ENCODE peak calls at places on chromosomes 13 and 19, in eight cellular contexts. D, P, S, I, G, W, K and Y are unnamed samples.
A peak's percentile ranks its signal among the peaks of the same experiment; 100 is the strongest.

GRCh38 chr19:37803250-37803854 is 24.0 kb upstream of the ZNF573 start:
- DNase-seq in D (no peak), P (no peak), S (peak; percentile 24), I (no peak), G (no peak), W (no peak), K (no peak), Y (no peak)

GRCh38 chr13:21526707-21527454 is 67.8 kb upstream of the ZDHHC20 start:
- DNase-seq in D (no peak), P (no peak), S (no peak), I (no peak), G (no peak), W (no peak), K (no peak), Y (no peak)

GRCh38 chr13:26045123-26045522 is 6.7 kb downstream of the SHISA2 start:
- DNase-seq in D (no peak), P (no peak), S (no peak), I (no peak), G (no peak), W (no peak), K (no peak), Y (no peak)

GRCh38 chr19:41350735-41351338 is 2.9 kb downstream of the TGFB1 start:
- DNase-seq in D (no peak), P (no peak), S (no peak), I (no peak), G (no peak), W (no peak), K (no peak), Y (no peak)

GRCh38 chr19:5694952-5695648 is 5.0 kb downstream of the RPL36 start:
- DNase-seq in D (no peak), P (no peak), S (no peak), I (no peak), G (no peak), W (no peak), K (no peak), Y (no peak)

GRCh38 chr13:100707818-100708740 is 33.5 kb upstream of the TMTC4 start:
- DNase-seq in D (no peak), P (no peak), S (no peak), I (no peak), G (no peak), W (no peak), K (no peak), Y (no peak)

GRCh38 chr13:50448535-50448981 is 394.9 kb downstream of the DLEU7 start:
- DNase-seq in D (no peak), P (no peak), S (no peak), I (no peak), G (no peak), W (no peak), K (no peak), Y (no peak)

GRCh38 chr13:20566424-20566916 is 487 bp upstream of the IFT88 start:
- DNase-seq in D (peak; percentile 65), P (peak; percentile 77), S (peak; percentile 76), I (no peak), G (no peak), W (no peak), K (peak; percentile 86), Y (peak; percentile 39)

GRCh38 chr13:20553309-20553708 is 13.6 kb upstream of the IFT88 start:
- DNase-seq in D (no peak), P (no peak), S (no peak), I (no peak), G (no peak), W (no peak), K (no peak), Y (no peak)

GRCh38 chr19:38037151-38037611 is 130.2 kb downstream of the SIPA1L3 start:
- DNase-seq in D (no peak), P (no peak), S (no peak), I (no peak), G (no peak), W (peak; percentile 69), K (no peak), Y (no peak)

GRCh38 chr19:5624154-5624663 is 1.3 kb downstream of the SAFB start:
- DNase-seq in D (peak; percentile 54), P (peak; percentile 66), S (no peak), I (peak; percentile 20), G (peak; percentile 23), W (peak; percentile 75), K (peak; percentile 90), Y (peak; percentile 46)

GRCh38 chr19:16381756-16382401 is 57.3 kb downstream of the KLF2 start:
- DNase-seq in D (peak; percentile 81), P (peak; percentile 78), S (no peak), I (peak; percentile 90), G (peak; percentile 82), W (peak; percentile 49), K (peak; percentile 98), Y (no peak)

GRCh38 chr13:105642511-105642958 is 892.9 kb downstream of the EFNB2 start:
- DNase-seq in D (no peak), P (no peak), S (peak; percentile 64), I (no peak), G (no peak), W (no peak), K (no peak), Y (no peak)

GRCh38 chr13:53848546-53848945 is 819.9 kb downstream of the OLFM4 start:
- DNase-seq in D (no peak), P (no peak), S (no peak), I (no peak), G (no peak), W (no peak), K (no peak), Y (no peak)

GRCh38 chr19:30879225-30879624 is 470.0 kb downstream of the TSHZ3 start:
- DNase-seq in D (no peak), P (no peak), S (no peak), I (no peak), G (no peak), W (no peak), K (peak; percentile 40), Y (no peak)

GRCh38 chr19:45767410-45767880 is 1.6 kb downstream of the SIX5 start:
- DNase-seq in D (peak; percentile 88), P (no peak), S (peak; percentile 74), I (peak; percentile 86), G (peak; percentile 81), W (peak; percentile 86), K (peak; percentile 95), Y (peak; percentile 83)

GRCh38 chr19:54208784-54209057 is 8.1 kb downstream of the RPS9 start:
- DNase-seq in D (no peak), P (no peak), S (peak; percentile 47), I (no peak), G (no peak), W (peak; percentile 36), K (no peak), Y (no peak)

GRCh38 chr19:10132848-10133350 is 13.2 kb upstream of the EIF3G start:
- DNase-seq in D (no peak), P (no peak), S (no peak), I (no peak), G (no peak), W (no peak), K (no peak), Y (no peak)

GRCh38 chr19:41089955-41090354 is 1.7 kb downstream of the CYP2A13 start:
- DNase-seq in D (no peak), P (no peak), S (peak; percentile 25), I (no peak), G (no peak), W (no peak), K (no peak), Y (no peak)

GRCh38 chr19:17706750-17707181 is 12.5 kb upstream of the MAP1S start:
- DNase-seq in D (no peak), P (no peak), S (peak; percentile 43), I (no peak), G (no peak), W (no peak), K (no peak), Y (no peak)

GRCh38 chr13:77511552-77511951 is 24.0 kb upstream of the SCEL start:
- DNase-seq in D (no peak), P (no peak), S (peak; percentile 13), I (no peak), G (no peak), W (no peak), K (no peak), Y (no peak)

DNA sequence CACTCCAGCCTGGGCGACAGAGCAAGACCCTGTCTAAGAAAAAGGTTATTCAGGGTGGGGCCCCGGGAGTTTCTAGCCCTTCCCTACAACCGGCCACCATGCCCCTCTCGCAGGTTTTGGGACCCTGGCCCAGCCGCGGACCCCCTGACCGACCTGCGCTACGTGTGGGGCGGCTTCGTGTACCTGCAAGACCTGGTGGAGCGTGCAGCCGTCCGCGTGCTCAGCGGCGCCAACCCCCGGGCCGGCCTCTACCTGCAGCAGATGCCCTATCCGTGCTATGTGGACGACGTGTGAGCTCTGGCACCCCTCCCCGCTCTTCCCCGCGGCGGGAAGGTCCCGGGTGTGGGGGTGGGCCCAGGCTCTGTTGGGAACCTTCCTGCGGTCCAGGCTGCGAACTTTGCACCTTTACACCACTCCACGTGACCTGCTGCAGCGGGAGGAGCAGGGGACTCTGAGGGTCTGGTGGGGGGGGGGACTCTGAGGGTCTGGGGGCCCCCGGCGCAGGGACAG is 6.3 kb downstream of the ABCA7 start:
- DNase-seq in D (no peak), P (no peak), S (no peak), I (no peak), G (no peak), W (no peak), K (no peak), Y (no peak)
- TF ChIP-seq POLR2A in D (no peak), P (no peak), S (no peak), I (no peak), G (no peak), W (no peak), K (no peak), Y (no peak)

GRCh38 chr19:35757231-35757748 is 461 bp upstream of the HSPB6 start:
- DNase-seq in D (peak; percentile 98), P (peak; percentile 87), S (no peak), I (peak; percentile 91), G (peak; percentile 84), W (peak; percentile 69), K (peak; percentile 95), Y (no peak)
- H3K4me3 ChIP-seq in D (peak overlapping the region; percentile 37), P (peak overlapping the region; percentile 87), S (peak overlapping the region; percentile 71), I (peak overlapping the region; percentile 70), G (peak overlapping the region; percentile 94), W (no peak overlapping the region), K (peak overlapping the region; percentile 2), Y (peak overlapping the region; percentile 69)

DNA sequence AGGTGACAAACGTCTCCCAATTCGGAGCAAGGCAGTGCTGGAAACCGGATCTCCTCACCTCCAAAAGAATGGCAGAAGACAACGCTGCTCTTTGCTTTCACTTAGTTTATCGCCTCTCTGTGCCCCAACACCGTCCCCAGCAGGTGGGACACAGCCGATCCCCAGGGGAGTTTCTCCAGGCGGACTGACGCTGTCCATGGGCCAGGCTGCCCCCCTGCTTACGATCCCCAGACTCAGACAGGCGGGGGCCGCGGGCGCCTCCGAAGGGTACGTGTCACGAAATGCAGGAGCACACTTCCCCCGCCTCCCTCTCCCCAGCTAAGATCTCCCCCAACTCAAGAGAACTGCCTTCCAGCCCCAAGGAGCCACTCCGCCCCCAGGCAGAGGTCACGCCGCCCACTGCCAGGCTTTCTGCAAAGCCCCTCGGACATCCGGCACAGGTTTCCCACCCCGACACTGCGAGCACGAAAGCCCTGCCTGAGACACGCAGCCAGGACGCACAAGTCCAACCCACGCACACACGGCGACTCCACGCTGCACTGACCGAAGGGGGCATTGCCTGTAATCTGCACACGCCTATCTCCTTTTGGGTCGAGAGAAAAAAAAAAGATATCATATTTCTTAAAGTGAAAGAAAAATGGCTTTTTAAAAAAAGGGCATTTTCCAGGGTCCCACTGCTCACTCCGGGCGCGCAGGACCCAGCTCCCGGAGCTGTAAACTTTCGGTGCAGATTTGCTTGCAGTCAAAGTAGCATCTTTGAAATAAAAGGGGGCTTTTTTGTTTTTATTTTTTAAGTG is 1.9 kb downstream of the SPRY2 start:
- DNase-seq in D (peak; percentile 66), P (peak; percentile 89), S (peak; percentile 61), I (peak; percentile 81), G (peak; percentile 55), W (peak; percentile 78), K (peak; percentile 94), Y (peak; percentile 85)
- TF ChIP-seq CTCF in D (no peak), P (no peak), S (peak; percentile 10), I (peak; percentile 30), G (peak; percentile 28), W (no peak), K (no peak), Y (no peak)

GRCh38 chr19:35908977-35909683 is 1.0 kb upstream of the TYROBP start:
- DNase-seq in D (no peak), P (peak; percentile 95), S (no peak), I (peak; percentile 77), G (peak; percentile 42), W (peak; percentile 30), K (peak; percentile 94), Y (no peak)
- TF ChIP-seq POLR2A in D (no peak), P (peak; percentile 15), S (no peak), I (no peak), G (peak; percentile 26), W (peak; percentile 69), K (no peak), Y (peak; percentile 14)